ENCODE peak calls at places on chromosomes 11 and 22, in five cellular contexts. P is fibroblast of lung; R is foreskin fibroblast; L is colonic mucosa; W is CD8-positive, alpha-beta memory T cell. Z is an unnamed sample.

GRCh38 chr22:27278986-27279385 is 522.6 kb downstream of the MN1 start:
- DNase-seq in P (no peak), R (no peak), L (no peak), W (no peak), Z (no peak)

GRCh38 chr22:30025187-30025586 is 55.1 kb upstream of the HORMAD2 start:
- DNase-seq in P (no peak), R (no peak), L (no peak), W (no peak), Z (no peak)

GRCh38 chr11:115197031-115197430 is 307.2 kb downstream of the CADM1 start:
- DNase-seq in P (peak), R (no peak), L (no peak), W (no peak), Z (no peak)

GRCh38 chr22:30488121-30488520 is 16.3 kb upstream of the SEC14L3 start:
- DNase-seq in P (no peak), R (no peak), L (no peak), W (no peak), Z (no peak)

GRCh38 chr11:33920838-33921613 is 29.1 kb upstream of the LMO2 start:
- DNase-seq in P (peak), R (no peak), L (no peak), W (no peak), Z (no peak)

GRCh38 chr22:27312567-27313507 is 488.7 kb downstream of the MN1 start:
- DNase-seq in P (no peak), R (no peak), L (peak), W (no peak), Z (no peak)

GRCh38 chr11:35615911-35616900 is 2.1 kb upstream of the FJX1 start:
- DNase-seq in P (peak), R (peak), L (no peak), W (no peak), Z (no peak)

GRCh38 chr22:19046287-19046686 is 75.9 kb downstream of the DGCR2 start:
- DNase-seq in P (no peak), R (no peak), L (no peak), W (no peak), Z (no peak)

DNA sequence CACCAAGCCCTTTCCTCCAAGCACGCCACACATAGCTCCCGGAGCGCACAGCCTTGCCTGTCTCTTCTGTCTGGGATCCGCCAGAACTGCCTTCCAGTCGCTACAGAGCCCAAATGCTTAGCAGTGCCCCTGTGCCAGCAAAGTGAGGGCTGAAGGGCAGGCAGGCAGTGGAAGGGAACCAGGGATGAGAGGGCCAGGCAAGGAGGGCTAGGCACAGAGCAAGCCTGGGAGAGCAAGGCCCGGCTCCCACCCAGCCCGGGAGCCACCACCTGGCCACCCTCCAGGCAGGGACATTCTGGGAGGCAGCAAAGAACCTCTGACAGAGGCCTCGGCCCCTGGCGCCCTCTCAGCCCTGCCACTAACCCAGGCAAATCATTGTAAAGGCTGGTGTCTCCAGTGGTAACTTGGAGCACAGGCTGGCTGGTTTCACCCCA is 32.5 kb downstream of the PPP2R1B start:
- DNase-seq in P (no peak), R (no peak), L (no peak), W (no peak), Z (no peak)
- H3K4me3 ChIP-seq in P (no peak), R (no peak), L (no peak), W (no peak), Z (no peak)

GRCh38 chr11:31804439-31805036 is 6.6 kb downstream of the PAX6 start:
- DNase-seq in P (peak), R (no peak), L (no peak), W (no peak), Z (no peak)

GRCh38 chr11:31805037-31805628 is 6.0 kb downstream of the PAX6 start:
- DNase-seq in P (peak), R (no peak), L (no peak), W (no peak), Z (no peak)

GRCh38 chr11:31802609-31802989 is 8.5 kb downstream of the PAX6 start:
- DNase-seq in P (no peak), R (no peak), L (no peak), W (no peak), Z (no peak)

GRCh38 chr11:31802990-31803812 is 7.9 kb downstream of the PAX6 start:
- DNase-seq in P (peak), R (no peak), L (no peak), W (no peak), Z (no peak)

DNA sequence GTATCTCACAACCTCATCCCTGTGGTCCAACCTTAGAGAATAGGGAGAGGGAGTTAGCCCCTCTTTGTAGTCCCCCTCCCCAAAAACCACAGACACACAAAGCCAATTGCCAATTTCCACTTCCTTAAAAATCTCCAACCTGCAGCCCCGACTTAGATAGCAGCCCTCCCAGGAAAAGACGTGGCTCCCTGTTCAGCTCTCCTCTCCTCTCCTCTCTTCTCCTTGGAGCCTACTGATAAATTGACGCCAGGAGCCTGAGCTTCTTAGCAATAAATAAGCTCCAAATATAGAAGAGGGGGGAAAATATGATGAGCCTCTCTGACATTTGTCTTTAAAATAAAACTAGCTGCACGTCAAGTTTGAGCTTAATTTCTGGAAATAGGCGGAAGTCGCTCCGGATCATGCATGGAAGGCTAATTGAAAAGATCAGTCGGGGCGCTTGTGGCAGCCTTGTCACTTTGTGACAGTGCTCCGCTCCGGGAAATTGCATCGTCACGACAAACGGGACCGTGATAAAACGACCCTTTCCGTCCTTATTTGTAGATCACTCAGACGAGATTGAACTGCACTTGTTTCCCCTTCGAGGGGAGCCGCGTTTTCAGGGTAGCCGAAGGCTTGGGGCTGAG is 7.2 kb downstream of the PAX6 start:
- DNase-seq in P (peak), R (no peak), L (no peak), W (no peak), Z (no peak)
- H3K4me3 ChIP-seq in P (no peak), R (no peak), L (no peak), W (no peak), Z (no peak)

DNA sequence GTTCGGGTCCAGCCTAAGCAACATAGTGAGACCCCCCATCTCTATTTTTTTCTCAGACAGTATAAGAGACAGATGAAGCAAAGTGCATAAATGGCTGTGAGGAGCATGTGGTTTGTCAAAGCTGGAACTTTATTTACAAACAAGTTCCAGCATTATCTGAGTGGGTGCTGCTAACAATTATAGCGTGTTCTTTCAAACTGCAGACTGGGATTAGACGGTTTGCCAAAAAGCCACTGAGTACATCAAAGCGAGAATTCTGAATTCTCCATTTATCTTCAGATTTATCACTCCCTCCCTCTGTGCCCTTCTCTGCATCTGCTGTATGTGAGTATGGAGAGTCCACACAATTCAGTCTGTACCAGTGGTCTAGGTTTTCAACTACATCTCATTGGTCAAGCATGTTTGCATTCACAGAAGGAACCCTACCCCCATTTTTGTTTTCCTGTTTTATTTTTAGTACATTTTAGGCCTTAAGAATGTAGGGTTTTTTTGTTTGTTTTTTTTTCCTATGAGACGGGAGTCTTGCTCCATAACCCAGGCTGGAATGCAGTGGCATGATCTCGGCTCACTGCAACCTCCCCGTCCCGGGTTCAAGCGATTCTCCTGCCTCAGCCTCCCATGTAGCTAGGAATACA is 18.1 kb upstream of the INCENP start:
- DNase-seq in P (no peak), R (no peak), L (no peak), W (no peak), Z (no peak)
- H3K4me3 ChIP-seq in P (peak), R (peak), L (no peak), W (peak), Z (no peak)

DNA sequence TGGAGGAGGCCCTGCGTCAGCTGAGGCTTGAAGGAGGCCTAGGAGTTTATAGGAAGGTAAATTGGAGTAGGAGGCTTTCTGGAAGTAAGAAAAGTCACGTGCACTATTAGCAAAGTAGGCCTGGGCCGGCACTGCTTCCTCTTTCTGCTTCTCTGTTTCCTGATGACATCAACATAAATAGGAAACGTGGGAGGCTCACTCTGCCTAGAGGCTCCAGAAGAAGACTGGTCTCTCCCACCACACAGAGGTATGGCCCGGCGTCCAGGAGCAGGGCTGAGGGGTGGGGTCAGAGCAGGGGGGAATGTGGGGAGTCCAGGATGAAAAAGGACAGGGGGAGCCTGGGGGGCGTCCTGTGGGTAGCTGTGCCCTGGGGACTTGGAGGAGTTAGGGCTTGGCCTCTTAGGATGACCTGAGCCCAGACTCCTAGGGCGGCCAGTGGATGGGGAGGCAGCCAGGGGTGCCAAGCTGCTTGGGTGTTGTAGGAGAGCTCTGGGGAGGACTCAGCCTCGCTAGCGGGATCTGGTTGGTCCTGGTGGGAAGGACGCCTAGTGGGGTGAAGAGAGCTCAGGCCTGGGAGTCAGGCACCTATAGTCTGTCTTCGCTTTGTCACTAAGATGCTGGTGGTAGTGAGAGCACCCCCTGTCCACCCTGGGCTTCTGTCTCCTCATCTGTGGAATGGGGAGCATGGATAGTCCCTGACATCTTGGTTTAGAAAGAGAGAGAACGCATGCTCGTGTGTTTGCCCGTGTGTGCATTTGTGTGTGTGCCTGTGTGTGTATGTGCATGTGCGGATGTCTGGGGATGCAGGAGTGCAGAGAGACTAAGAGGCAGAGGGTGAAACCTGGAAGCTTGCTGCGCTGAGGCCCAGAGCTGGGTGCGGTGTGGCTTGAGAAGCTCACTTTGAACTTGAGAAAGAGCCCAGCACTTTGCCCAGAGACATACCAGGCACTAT is at the start of gene CSF2RB:
- DNase-seq in P (no peak), R (no peak), L (peak), W (no peak), Z (no peak)
- H3K4me3 ChIP-seq in P (no peak), R (no peak), L (peak), W (no peak), Z (no peak)

GRCh38 chr11:20031155-20032001 is 128.9 kb downstream of the DBX1 start:
- DNase-seq in P (peak), R (peak), L (no peak), W (no peak), Z (peak)

GRCh38 chr11:20032577-20033265 is 127.6 kb downstream of the DBX1 start:
- DNase-seq in P (no peak), R (no peak), L (no peak), W (no peak), Z (no peak)

GRCh38 chr11:20030472-20030871 is 129.8 kb downstream of the DBX1 start:
- DNase-seq in P (no peak), R (no peak), L (no peak), W (no peak), Z (no peak)

GRCh38 chr11:20033806-20034205 is 126.5 kb downstream of the DBX1 start:
- DNase-seq in P (no peak), R (no peak), L (no peak), W (no peak), Z (no peak)

DNA sequence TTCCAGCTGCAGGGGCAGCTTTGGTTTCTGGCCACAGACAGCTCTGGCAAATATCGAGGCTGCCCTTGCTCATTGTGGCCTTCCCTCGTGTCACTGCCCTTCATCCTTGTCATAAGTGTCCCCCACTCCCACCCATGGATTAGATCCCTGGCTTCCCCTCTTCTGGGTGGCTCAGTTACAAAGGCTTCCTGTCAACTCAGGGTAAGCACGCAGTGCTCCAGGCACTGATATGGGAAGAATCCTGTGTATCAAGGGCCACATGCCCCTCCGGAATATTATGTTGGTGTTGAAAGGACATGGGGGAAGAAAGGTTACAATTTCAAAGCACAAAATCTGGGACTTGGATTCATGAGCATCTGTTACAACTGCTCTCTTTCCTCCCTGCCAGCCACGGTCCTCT is 128.1 kb downstream of the DBX1 start:
- DNase-seq in P (no peak), R (no peak), L (no peak), W (no peak), Z (no peak)
- H3K4me3 ChIP-seq in P (no peak), R (no peak), L (no peak), W (no peak), Z (no peak)

GRCh38 chr22:35835267-35835997 is 117.8 kb downstream of the APOL5 start:
- DNase-seq in P (no peak), R (peak), L (no peak), W (no peak), Z (no peak)

GRCh38 chr22:35837328-35837727 is 119.7 kb downstream of the APOL5 start:
- DNase-seq in P (no peak), R (no peak), L (no peak), W (no peak), Z (no peak)

GRCh38 chr22:35834080-35834479 is 116.4 kb downstream of the APOL5 start:
- DNase-seq in P (no peak), R (no peak), L (no peak), W (no peak), Z (no peak)

GRCh38 chr22:35838849-35839646 is 121.4 kb downstream of the APOL5 start:
- DNase-seq in P (peak), R (peak), L (peak), W (no peak), Z (no peak)

DNA sequence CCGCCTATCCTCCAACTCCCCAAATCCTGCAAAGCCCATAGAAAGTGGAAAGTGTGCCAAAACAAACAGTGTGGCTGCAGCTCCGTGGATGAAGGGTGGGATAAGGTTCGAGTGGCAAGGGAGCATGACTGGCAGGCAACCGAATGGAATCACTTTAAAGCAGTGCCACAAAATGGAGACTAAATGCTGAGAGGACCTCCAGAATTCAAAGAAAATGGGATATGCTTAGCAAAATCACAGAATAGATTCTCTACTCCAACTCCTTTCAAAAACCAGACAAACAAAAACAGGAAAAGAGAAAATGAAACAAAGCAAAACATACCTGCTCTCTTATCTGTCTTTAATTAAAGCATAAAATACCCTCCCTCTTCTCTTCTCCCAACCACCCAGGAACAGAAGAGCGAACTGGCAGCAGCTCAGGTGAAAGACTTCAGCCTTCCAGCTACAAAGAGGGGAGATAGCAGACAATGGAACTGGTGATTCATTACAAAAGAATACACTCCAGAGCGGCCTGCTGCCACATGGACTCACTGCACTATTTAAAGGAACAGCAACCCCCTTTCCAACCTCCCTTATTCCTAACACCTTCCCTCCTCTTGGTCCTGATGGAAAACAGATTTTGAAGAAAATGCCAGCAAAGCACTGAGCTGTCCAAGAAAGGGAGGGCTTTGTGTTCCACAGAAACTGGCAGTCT is 118.5 kb downstream of the APOL5 start:
- DNase-seq in P (peak), R (peak), L (peak), W (no peak), Z (peak)
- H3K4me3 ChIP-seq in P (peak), R (peak), L (peak), W (no peak), Z (peak)

DNA sequence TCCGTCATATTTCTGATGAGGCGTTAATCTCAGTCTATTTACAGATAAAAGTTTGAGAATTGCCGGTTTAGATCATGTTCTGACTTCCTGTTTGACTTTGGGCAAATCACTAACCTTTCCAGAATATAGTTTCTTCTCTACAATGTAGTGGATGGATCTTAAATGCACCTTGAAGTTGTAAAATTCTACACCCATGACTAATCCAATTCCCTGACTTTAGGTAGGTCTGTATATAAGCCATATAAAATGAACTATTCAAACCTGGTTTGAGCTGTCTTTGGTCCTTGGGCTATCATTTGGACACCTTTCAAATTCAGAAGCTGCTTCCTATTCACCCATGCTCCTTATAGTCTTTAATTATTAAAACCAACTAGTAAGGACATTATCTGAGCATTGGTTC is 52.2 kb upstream of the BLID start:
- DNase-seq in P (no peak), R (no peak), L (no peak), W (no peak), Z (no peak)
- H3K4me3 ChIP-seq in P (no peak), R (no peak), L (no peak), W (no peak), Z (no peak)

DNA sequence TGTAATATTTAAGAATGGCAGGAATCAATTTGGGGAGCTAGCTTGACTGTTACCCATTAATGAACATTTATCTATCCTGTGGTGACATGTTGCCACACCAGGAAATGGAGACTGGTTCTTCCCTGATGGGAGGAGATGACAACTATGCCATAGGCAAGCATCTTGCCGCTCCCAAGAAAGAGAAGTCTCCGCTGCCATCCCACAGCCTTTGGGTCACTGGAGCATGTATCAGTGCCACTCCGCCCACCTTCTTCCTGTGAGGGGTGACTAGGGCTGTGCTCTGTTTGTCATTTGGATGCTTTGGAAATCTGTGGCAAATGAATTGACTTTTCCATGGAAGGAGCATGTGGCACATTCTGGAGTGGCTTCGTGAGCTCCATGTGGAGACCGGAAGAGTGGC is 6.5 kb downstream of the STIP1 start:
- DNase-seq in P (no peak), R (no peak), L (no peak), W (no peak), Z (no peak)
- H3K4me3 ChIP-seq in P (no peak), R (no peak), L (no peak), W (no peak), Z (no peak)

Z was measured in skeletal muscle cell.